ENCODE peak calls at places on chromosomes 5 and 9, in seven cellular contexts. U is coronary artery; H is GM23338; W is CD8-positive, alpha-beta T cell; X is IMR-90; D is uterus; O is endodermal cell. N is an unnamed sample.

GRCh38 chr5:60404171-60404570 is 295.8 kb downstream of the DEPDC1B start:
- DNase-seq in U (no peak), H (no peak), W (no peak), X (no peak), D (no peak), O (no peak), N (no peak)

GRCh38 chr5:66820630-66821207 is 224.5 kb downstream of the MAST4 start:
- DNase-seq in U (no peak), H (no peak), W (no peak), X (no peak), D (no peak), O (no peak), N (no peak)

GRCh38 chr5:132183723-132184122 is 43.9 kb downstream of the P4HA2 start:
- DNase-seq in U (no peak), H (no peak), W (no peak), X (peak), D (no peak), O (no peak), N (no peak)

GRCh38 chr5:140339636-140340035 is 6.8 kb downstream of the HBEGF start:
- DNase-seq in U (no peak), H (no peak), W (no peak), X (no peak), D (no peak), O (no peak), N (no peak)

GRCh38 chr5:73596705-73597328 is 29.2 kb upstream of the ARHGEF28 start:
- DNase-seq in U (no peak), H (peak), W (no peak), X (peak), D (no peak), O (peak), N (no peak)

GRCh38 chr5:65774346-65774745 is 52.3 kb downstream of the NLN start:
- DNase-seq in U (no peak), H (no peak), W (no peak), X (peak), D (no peak), O (no peak), N (no peak)

GRCh38 chr5:37971483-37972024 is 131.7 kb upstream of the GDNF start:
- DNase-seq in U (no peak), H (no peak), W (no peak), X (no peak), D (no peak), O (no peak), N (no peak)

GRCh38 chr5:78495800-78496199 is 135.4 kb downstream of the SCAMP1 start:
- DNase-seq in U (no peak), H (peak), W (no peak), X (no peak), D (no peak), O (peak), N (no peak)

GRCh38 chr9:135615666-135616620 is 23.4 kb downstream of the GLT6D1 start:
- DNase-seq in U (no peak), H (no peak), W (no peak), X (no peak), D (no peak), O (peak), N (no peak)

GRCh38 chr9:4640027-4640426 is 22.1 kb upstream of the PLPP6 start:
- DNase-seq in U (no peak), H (peak), W (peak), X (no peak), D (no peak), O (peak), N (peak)

GRCh38 chr9:88988796-88989641 is 2.2 kb upstream of the S1PR3 start:
- DNase-seq in U (peak), H (no peak), W (no peak), X (peak), D (peak), O (peak), N (no peak)

GRCh38 chr5:74352256-74352655 is 288.3 kb downstream of the ENC1 start:
- DNase-seq in U (no peak), H (no peak), W (no peak), X (peak), D (no peak), O (no peak), N (no peak)

GRCh38 chr5:37552770-37553719 is 173.9 kb downstream of the WDR70 start:
- DNase-seq in U (no peak), H (peak), W (no peak), X (peak), D (no peak), O (no peak), N (no peak)

GRCh38 chr9:33623658-33624586 is 99.9 kb downstream of the ANKRD18B start:
- DNase-seq in U (no peak), H (peak), W (peak), X (peak), D (peak), O (peak), N (peak)

GRCh38 chr5:177524941-177525655 is 8.3 kb upstream of the DDX41 start:
- DNase-seq in U (no peak), H (no peak), W (no peak), X (no peak), D (no peak), O (no peak), N (no peak)

GRCh38 chr5:79685621-79686020 is 4.0 kb upstream of the CMYA5 start:
- DNase-seq in U (no peak), H (no peak), W (no peak), X (peak), D (no peak), O (no peak), N (no peak)

GRCh38 chr9:131733601-131734061 is 6.2 kb downstream of the RAPGEF1 start:
- DNase-seq in U (no peak), H (peak), W (no peak), X (peak), D (no peak), O (peak), N (peak)

GRCh38 chr5:39426136-39426535 is 1.4 kb upstream of the DAB2 start:
- DNase-seq in U (no peak), H (no peak), W (no peak), X (no peak), D (no peak), O (no peak), N (no peak)

GRCh38 chr5:96761618-96762017 is 46.1 kb downstream of the ERAP1 start:
- DNase-seq in U (no peak), H (no peak), W (no peak), X (peak), D (no peak), O (no peak), N (no peak)

GRCh38 chr5:1557114-1557873 is 33.5 kb upstream of the LPCAT1 start:
- DNase-seq in U (no peak), H (no peak), W (no peak), X (no peak), D (no peak), O (no peak), N (no peak)

GRCh38 chr9:119722384-119722783 is 353.1 kb upstream of the BRINP1 start:
- DNase-seq in U (no peak), H (peak), W (no peak), X (no peak), D (no peak), O (no peak), N (no peak)

GRCh38 chr5:133938932-133939331 is 29.5 kb downstream of the C5orf15 start:
- DNase-seq in U (no peak), H (no peak), W (no peak), X (no peak), D (no peak), O (no peak), N (no peak)

GRCh38 chr9:83992407-83992806 is 11.8 kb downstream of the RMI1 start:
- DNase-seq in U (no peak), H (no peak), W (no peak), X (peak), D (no peak), O (no peak), N (no peak)

GRCh38 chr5:125696762-125697161 is 726.4 kb upstream of the GRAMD2B start:
- DNase-seq in U (no peak), H (no peak), W (no peak), X (peak), D (no peak), O (no peak), N (no peak)

GRCh38 chr5:178991190-178992145 is 3.7 kb downstream of the GRM6 start:
- DNase-seq in U (no peak), H (no peak), W (no peak), X (no peak), D (no peak), O (no peak), N (no peak)

GRCh38 chr9:17005085-17005484 is 129.8 kb upstream of the CNTLN start:
- DNase-seq in U (no peak), H (peak), W (no peak), X (peak), D (peak), O (peak), N (no peak)

GRCh38 chr5:135140805-135141204 is 106.8 kb upstream of the PITX1 start:
- DNase-seq in U (peak), H (no peak), W (no peak), X (peak), D (no peak), O (no peak), N (no peak)

GRCh38 chr9:93675336-93676150 is 99.2 kb downstream of the PHF2 start:
- DNase-seq in U (peak), H (no peak), W (no peak), X (no peak), D (peak), O (peak), N (no peak)

GRCh38 chr5:14168793-14169262 is 25.7 kb downstream of the TRIO start:
- DNase-seq in U (no peak), H (no peak), W (no peak), X (no peak), D (no peak), O (no peak), N (no peak)

GRCh38 chr5:14165375-14166091 is 22.4 kb downstream of the TRIO start:
- DNase-seq in U (no peak), H (no peak), W (no peak), X (peak), D (no peak), O (no peak), N (no peak)

GRCh38 chr5:14166437-14166836 is 23.3 kb downstream of the TRIO start:
- DNase-seq in U (no peak), H (no peak), W (no peak), X (no peak), D (no peak), O (no peak), N (no peak)

GRCh38 chr5:14167211-14167845 is 24.2 kb downstream of the TRIO start:
- DNase-seq in U (no peak), H (no peak), W (no peak), X (peak), D (no peak), O (peak), N (no peak)

DNA sequence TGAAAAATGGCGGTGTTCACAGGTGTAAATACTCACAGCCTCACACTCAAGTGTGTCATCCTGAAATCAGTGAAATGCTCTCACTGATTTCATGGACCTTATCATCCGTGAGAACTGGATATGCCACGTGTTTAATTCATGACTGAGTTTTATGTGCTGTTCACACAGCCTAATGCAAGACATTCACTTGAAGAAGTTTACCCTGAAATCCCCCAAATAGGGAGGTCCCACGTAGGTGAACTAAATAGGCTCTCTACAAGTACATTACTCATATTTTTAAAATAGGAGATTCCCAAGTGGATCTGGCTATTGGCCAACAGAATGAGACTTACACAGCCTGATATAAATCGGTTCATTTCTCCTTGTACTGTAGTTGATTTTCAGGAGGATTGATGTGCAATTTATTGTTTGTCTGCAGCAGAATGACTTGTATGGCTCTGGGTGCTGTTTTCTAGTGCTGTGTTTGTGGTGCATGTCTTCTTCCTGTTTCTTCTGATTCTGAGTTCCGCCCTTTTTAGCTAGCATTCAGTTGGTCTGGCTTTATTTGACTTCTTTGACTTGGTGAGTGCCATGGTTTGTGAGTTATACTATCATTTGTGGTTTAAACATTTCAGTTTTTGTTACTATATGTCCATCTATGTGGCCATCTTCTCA is 25.1 kb downstream of the TRIO start:
- DNase-seq in U (no peak), H (no peak), W (no peak), X (peak), D (no peak), O (no peak), N (no peak)
- TF ChIP-seq CTCF in U (no peak), H (no peak), W (no peak), X (no peak), D (no peak), O (no peak), N (no peak)

DNA sequence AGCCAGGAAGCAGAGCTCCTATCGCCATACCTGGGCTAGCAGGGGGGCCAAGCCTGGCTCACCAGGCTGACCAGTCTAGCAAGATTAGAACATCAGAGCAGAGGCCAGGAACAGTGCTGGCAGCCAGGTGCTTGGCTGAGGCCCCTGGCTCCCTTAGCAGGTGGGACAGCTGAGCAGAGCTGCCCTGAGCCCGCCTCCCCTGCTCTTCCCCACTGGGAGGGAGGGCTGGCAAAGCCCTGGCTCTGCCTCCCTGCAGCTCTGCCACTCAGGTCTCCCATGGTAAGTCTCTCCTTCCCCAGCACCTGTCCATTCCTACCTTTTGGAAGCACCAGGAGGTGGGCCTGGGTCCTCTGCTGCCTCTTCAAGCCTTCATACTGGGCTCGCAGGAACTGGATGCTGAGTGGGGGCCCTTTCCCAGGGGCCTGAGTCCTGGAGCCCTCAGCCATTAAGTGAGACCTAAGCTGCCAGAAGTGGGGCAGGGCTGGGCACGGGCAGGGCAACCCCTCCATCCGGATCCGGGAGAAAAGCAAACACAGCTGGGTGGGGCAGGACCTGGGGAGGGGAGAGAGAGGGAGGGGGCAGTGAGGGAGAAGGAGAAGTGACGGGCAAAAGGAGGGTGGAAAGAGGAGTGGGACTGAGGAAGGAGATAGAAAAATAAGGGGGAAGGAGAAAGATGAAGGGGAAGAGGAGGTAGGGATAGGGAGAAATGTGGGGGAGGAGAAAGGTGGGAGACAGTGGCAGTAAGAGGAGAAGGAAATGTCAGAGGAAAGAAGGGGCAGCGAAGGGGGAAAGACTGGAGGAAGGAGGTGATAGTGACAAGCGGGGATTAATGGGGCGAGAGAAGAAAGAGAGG is 662 bp downstream of the C9orf152 start:
- DNase-seq in U (no peak), H (no peak), W (no peak), X (no peak), D (no peak), O (peak), N (no peak)
- H3K27ac ChIP-seq in U (no peak), H (no peak), W (no peak), X (no peak), D (no peak), O (no peak), N (no peak)

DNA sequence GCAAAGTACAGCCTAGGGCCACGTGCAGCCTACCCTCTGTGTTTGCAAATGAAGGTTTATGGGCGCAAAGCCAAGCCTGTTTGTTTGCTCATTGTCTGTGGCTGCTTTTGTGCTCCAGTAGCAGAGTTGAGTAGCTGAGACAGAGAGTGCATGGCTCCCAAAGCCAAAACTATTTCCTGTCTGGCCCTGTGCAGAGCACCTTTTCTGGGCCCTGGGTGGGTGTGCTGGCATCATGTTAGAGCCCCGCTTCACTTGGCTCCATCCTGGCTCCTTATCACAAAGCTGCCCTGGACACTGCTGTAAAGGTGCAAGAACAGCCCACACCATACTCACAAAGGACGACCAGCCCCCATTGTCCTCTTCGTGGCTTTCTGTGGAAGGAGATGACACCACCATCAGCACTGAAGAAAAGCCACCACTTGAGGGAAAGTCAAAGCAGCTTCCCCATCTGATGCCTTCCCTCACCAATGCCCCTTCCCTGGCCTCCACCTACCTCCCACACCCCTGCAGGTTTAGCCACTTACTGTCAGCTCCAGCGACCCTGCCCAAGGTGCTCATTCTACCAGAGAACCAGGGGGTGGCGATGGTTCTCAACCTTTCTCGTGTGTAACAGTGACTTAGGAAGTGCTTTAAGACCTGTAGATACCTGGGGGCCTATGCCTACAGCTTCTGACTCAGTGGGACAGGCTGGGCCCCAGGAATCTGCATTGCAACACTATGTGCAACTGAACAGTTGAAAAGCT is 23.4 kb downstream of the LCP2 start:
- DNase-seq in U (no peak), H (peak), W (no peak), X (no peak), D (no peak), O (peak), N (peak)
- TF ChIP-seq CTCF in U (no peak), H (peak), W (peak), X (no peak), D (no peak), O (peak), N (peak)

GRCh38 chr5:72248352-72249032 is 71.5 kb downstream of the MRPS27 start:
- DNase-seq in U (no peak), H (peak), W (no peak), X (peak), D (peak), O (no peak), N (no peak)
- H3K27ac ChIP-seq in U (peak), H (no peak), W (no peak), X (peak), D (peak), O (peak), N (no peak)

DNA sequence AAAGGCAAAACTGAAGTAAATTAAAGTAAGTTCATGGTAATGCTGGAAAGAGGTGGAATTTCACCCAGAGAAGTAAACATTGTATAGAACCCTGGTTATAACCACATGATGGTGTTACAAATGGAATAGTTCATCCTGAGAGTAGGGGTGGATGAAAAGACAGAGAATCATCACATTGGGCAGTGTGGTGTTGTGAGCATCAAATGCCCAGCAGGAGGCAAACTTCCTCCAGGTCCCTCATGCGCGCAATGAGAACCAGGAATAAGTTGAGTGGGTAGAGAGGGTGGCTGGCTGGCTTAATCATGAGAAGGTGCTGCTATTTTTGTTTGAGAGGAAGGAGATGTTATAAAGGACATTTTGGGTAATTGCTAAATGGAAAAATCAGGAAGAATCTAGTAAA is 163.3 kb upstream of the HMHB1 start:
- DNase-seq in U (no peak), H (peak), W (no peak), X (no peak), D (no peak), O (no peak), N (no peak)
- TF ChIP-seq CTCF in U (no peak), H (peak), W (no peak), X (peak), D (no peak), O (peak), N (no peak)

DNA sequence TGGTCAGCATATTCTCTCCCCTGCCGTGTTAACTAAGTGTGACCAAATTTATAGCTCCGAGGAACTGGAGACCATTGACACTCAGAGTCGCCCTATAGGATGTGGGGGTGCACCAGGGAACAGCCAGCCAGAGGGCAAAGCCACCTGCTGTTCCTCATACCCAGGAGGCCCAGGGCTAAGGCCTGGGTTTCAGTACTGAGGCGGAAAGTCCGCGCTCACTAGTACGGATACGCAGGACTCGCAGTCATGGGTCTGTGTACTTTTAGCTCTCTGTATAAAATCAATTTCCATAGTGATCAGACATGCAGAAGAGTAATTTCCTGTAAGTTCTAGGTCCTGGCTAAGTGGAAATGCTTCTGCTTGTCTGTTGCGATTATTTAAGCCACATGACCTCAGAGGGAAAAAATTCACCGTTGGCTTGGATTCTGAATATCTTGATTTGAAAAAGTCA is 247.0 kb downstream of the AOPEP start:
- DNase-seq in U (no peak), H (no peak), W (no peak), X (peak), D (no peak), O (no peak), N (no peak)
- H3K27ac ChIP-seq in U (peak), H (no peak), W (no peak), X (peak), D (peak), O (peak), N (no peak)